ENCODE peak calls at places on chromosomes 2 and 18, in six cellular contexts. Y is H1, R is SK-N-SH, L is GM12878, W is HepG2, X is K562. P is an unnamed sample.
A peak's percentile ranks its signal among the peaks of the same experiment; 100 is the strongest.

GRCh38 chr2:215397632-215398341 is 38.1 kb downstream of the FN1 start:
- DNase-seq in Y (no peak), R (no peak), L (no peak), W (peak; percentile 57), X (no peak), P (no peak)

GRCh38 chr2:31402388-31402787 is 12.2 kb downstream of the XDH start:
- DNase-seq in Y (no peak), R (no peak), L (no peak), W (no peak), X (no peak), P (no peak)

GRCh38 chr2:240136671-240137292 is 677 bp upstream of the COPS9 start:
- DNase-seq in Y (no peak), R (no peak), L (no peak), W (no peak), X (peak; percentile 17), P (no peak)

GRCh38 chr2:46547223-46548102 is 68.1 kb downstream of the TMEM247 start:
- DNase-seq in Y (peak; percentile 22), R (no peak), L (no peak), W (peak; percentile 91), X (no peak), P (peak; percentile 84)

GRCh38 chr2:211756266-211756665 is 782.3 kb downstream of the ERBB4 start:
- DNase-seq in Y (no peak), R (no peak), L (no peak), W (no peak), X (no peak), P (no peak)

GRCh38 chr2:169909376-169909775 is 82.1 kb downstream of the UBR3 start:
- DNase-seq in Y (no peak), R (no peak), L (no peak), W (no peak), X (no peak), P (no peak)

GRCh38 chr2:217090024-217090473 is 230.2 kb upstream of the TNP1 start:
- DNase-seq in Y (no peak), R (no peak), L (peak; percentile 82), W (no peak), X (peak; percentile 42), P (peak; percentile 49)

GRCh38 chr18:46555724-46556123 is 101.3 kb downstream of the LOXHD1 start:
- DNase-seq in Y (peak; percentile 76), R (peak; percentile 45), L (no peak), W (peak; percentile 38), X (peak; percentile 54), P (peak; percentile 46)

GRCh38 chr2:159907914-159908313 is 109.9 kb upstream of the CD302 start:
- DNase-seq in Y (no peak), R (no peak), L (no peak), W (no peak), X (no peak), P (no peak)

GRCh38 chr2:7915302-7916200 is 766.3 kb upstream of the ID2 start:
- DNase-seq in Y (no peak), R (no peak), L (no peak), W (no peak), X (no peak), P (no peak)

GRCh38 chr2:240933966-240934700 is 28.0 kb downstream of the CROCC2 start:
- DNase-seq in Y (peak; percentile 45), R (peak; percentile 30), L (no peak), W (no peak), X (no peak), P (no peak)

GRCh38 chr2:160390544-160391258 is 102.9 kb downstream of the RBMS1 start:
- DNase-seq in Y (no peak), R (no peak), L (no peak), W (no peak), X (no peak), P (no peak)

GRCh38 chr2:73610111-73610510 is 32.1 kb downstream of the NAT8 start:
- DNase-seq in Y (no peak), R (no peak), L (no peak), W (no peak), X (no peak), P (no peak)

GRCh38 chr2:133968446-133968845 is 285.4 kb upstream of the MGAT5 start:
- DNase-seq in Y (no peak), R (no peak), L (no peak), W (no peak), X (no peak), P (no peak)

GRCh38 chr2:174080672-174081121 is 115.5 kb upstream of the SP3 start:
- DNase-seq in Y (no peak), R (no peak), L (no peak), W (no peak), X (no peak), P (no peak)

GRCh38 chr2:189393440-189394111 is 47.7 kb upstream of the WDR75 start:
- DNase-seq in Y (no peak), R (no peak), L (no peak), W (no peak), X (no peak), P (no peak)

GRCh38 chr2:186036862-186037449 is 298.4 kb downstream of the FSIP2 start:
- DNase-seq in Y (no peak), R (no peak), L (no peak), W (no peak), X (no peak), P (no peak)

GRCh38 chr2:169727065-169727464 is 6.6 kb upstream of the KLHL23 start:
- DNase-seq in Y (no peak), R (no peak), L (no peak), W (no peak), X (no peak), P (no peak)

DNA sequence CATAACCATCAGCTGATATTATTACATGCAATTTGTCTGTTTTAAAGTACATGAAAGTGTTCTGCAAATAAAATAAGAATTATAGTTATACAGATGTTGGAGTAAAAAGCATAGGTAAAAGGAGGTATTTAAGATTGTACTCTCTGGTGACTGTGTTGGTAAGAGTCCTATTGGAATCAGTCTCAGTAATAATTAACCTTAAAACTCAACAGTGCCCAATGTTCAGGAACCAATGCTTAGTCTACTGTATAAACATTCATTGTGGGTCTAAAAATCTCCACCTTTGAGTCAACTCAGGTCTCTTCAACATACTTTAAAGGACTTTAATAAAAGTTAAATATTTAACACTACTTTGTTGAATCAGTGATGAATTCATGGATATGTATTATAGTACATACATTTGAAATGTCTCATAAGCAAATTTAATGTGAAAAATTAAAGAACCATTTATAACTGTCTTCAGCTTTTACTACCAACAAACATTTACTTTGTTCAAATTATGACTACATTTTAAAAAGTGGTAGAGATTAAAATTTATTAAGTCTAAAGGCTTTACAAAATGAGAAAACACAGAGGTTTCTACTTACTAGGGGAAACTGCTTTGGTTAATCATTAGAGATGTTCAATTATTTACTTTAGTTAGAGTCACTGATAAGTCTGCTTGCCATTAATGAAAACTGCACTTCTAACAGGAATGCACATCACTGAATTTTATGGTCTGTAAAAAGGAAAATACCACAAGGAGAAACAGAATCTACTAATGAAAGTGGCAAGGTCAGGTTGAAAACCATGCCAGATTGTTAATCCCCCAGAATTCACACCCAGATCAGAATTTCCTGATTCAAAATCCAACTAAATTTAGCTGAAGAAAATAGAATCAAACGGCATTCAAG is 90.2 kb upstream of the GRB14 start:
- DNase-seq in Y (no peak), R (no peak), L (no peak), W (peak; percentile 98), X (no peak), P (no peak)
- TF ChIP-seq GABPA in Y (no peak), R (no peak), L (no peak), W (peak; percentile 23), X (no peak), P (no peak)

DNA sequence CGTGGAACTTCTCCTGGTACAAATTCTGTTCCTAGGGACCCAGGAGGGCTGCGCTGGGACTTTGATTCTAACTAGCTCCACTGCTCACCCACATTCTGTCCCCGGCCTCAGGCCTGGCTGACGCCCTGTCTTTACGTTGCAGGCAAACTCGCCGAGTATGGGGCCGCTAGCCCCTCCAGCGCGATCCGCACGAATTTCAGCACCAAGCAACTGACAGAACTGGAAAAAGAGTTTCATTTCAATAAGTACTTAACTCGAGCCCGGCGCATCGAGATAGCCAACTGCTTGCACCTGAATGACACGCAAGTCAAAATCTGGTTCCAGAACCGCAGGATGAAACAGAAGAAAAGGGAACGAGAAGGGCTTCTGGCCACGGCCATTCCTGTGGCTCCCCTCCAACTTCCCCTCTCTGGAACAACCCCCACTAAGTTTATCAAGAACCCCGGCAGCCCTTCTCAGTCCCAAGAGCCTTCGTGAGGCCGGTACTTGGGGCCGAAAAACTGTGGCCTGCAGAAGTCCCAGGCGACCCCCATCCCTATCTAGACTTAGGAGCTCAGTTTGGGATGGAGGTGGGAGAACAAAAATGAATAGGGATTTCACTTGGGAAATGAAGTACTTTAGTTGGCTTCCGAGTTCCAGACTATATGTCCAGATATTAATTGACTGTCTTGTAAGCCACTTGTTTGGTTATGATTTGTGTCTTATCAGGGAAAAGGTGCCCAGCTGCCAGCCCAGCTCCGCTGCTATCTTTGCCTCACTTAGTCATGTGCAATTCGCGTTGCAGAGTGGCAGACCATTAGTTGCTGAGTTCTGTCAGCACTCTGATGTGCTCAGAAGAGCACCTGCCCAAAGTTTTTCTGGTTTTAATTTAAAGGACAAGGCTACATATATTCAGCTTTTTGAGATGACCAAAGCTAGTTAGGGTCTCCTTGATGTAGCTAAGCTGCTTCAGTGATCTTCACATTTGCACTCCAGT is 1.5 kb downstream of the HOXD1 start:
- DNase-seq in Y (no peak), R (no peak), L (no peak), W (no peak), X (no peak), P (peak; percentile 20)
- H3K4me3 ChIP-seq in Y (peak overlapping the region; percentile 54), R (no peak overlapping the region), L (no peak overlapping the region), W (peak overlapping the region; percentile 72), X (no peak overlapping the region), P (no peak overlapping the region)

GRCh38 chr2:105510761-105511669 is 112.2 kb upstream of the FHL2 start:
- DNase-seq in Y (no peak), R (no peak), L (no peak), W (no peak), X (no peak), P (no peak)
- H3K27ac ChIP-seq in Y (no peak overlapping the region), R (no peak overlapping the region), L (no peak overlapping the region), W (no peak overlapping the region), X (peak overlapping the region; percentile 56), P (no peak overlapping the region)

DNA sequence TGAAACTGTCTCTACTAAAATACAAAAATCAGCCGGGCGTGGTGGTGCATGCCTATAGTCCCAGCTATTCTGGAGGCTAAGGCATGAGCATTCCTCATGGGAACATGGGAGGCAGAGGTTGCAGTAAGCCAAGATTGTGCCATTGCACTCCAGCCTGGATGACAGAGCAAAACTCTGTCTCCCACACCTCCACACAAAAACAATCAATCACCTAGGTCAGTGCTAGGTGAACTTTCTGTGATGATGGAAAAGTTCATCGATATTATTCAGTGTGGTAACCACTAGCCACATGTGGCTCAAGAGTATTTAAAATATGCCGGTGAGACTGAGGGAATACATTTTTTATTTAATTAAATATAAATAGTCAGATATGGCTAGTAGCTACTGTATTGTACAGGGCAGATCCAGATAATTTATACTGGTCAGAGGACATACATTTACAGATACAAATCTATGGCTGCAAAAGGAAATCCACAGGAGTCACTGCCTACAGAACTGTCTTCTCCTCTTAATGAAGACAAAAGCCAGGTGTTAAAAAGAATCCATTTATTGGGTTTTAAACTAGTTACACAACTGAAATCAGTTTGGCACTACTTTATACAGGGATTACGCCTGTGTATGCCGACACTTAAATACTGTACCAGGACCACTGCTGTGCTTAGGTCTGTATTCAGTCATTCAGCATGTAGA is 3.9 kb upstream of the GPR75 start:
- DNase-seq in Y (no peak), R (peak; percentile 60), L (no peak), W (no peak), X (no peak), P (no peak)
- TF ChIP-seq GABPA in Y (no peak), R (no peak), L (no peak), W (no peak), X (no peak), P (no peak)

DNA sequence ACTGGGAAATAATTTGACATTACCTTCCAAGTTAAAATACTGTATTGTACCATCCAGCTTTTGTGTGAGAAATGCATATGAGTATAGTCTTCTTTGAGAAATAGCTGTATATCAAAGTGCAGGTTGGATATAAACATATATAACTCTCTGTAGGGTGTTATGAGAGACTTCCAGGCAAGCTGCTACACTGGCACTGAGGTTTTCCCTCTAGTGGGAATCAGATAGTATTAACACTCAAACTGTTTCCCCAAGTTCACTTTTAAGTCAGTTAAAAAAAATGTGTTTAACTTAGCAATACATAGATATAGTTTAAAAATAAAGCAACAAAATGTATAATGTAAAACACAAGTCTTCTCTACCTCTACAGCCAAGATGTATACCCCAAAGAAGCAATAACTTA is 368.4 kb upstream of the SLC8A1 start:
- DNase-seq in Y (no peak), R (no peak), L (no peak), W (no peak), X (no peak), P (no peak)
- H3K4me3 ChIP-seq in Y (no peak overlapping the region), R (peak overlapping the region; percentile 33), L (no peak overlapping the region), W (no peak overlapping the region), X (no peak overlapping the region), P (no peak overlapping the region)

P was measured in HL-60.